ENCODE peak calls at places on chromosome 18, in four cellular contexts. H is iris pigment epithelial cell; X is psoas muscle; B is activated CD8-positive, alpha-beta T cell treated with anti-CD3 and anti-CD28 coated beads for 36 hours. U is an unnamed sample.

GRCh38 chr18:22108674-22109073 is 60.7 kb upstream of the GATA6 start:
- DNase-seq in H (peak), X (no peak), B (no peak), U (no peak)

GRCh38 chr18:73752965-73753364 is 394.7 kb downstream of the FBXO15 start:
- DNase-seq in H (peak), X (no peak), B (no peak), U (no peak)

GRCh38 chr18:50629148-50629631 is 69.3 kb downstream of the MAPK4 start:
- DNase-seq in H (peak), X (no peak), B (no peak), U (peak)

GRCh38 chr18:2518473-2518872 is 52.8 kb downstream of the METTL4 start:
- DNase-seq in H (no peak), X (no peak), B (no peak), U (no peak)

GRCh38 chr18:74485860-74486849 is 10.0 kb upstream of the CNDP2 start:
- DNase-seq in H (no peak), X (no peak), B (no peak), U (no peak)

GRCh38 chr18:75350857-75351256 is 76.6 kb downstream of the SMIM21 start:
- DNase-seq in H (no peak), X (no peak), B (no peak), U (peak)

GRCh38 chr18:21831413-21831831 is 90.8 kb downstream of the MIB1 start:
- DNase-seq in H (peak), X (no peak), B (no peak), U (no peak)

GRCh38 chr18:76490701-76491171 is 4.3 kb downstream of the ZNF516 start:
- DNase-seq in H (no peak), X (peak), B (peak), U (peak)

GRCh38 chr18:79791141-79791972 is 6.4 kb upstream of the KCNG2 start:
- DNase-seq in H (peak), X (peak), B (no peak), U (no peak)

GRCh38 chr18:57534535-57534934 is 52.0 kb downstream of the FECH start:
- DNase-seq in H (no peak), X (no peak), B (no peak), U (peak)

GRCh38 chr18:27544211-27544610 is 359.1 kb upstream of the CHST9 start:
- DNase-seq in H (no peak), X (no peak), B (no peak), U (no peak)

GRCh38 chr18:46320297-46320696 is 216.1 kb downstream of the HAUS1 start:
- DNase-seq in H (no peak), X (no peak), B (no peak), U (no peak)

GRCh38 chr18:61833387-61833786 is 59.4 kb downstream of the RNF152 start:
- DNase-seq in H (peak), X (no peak), B (no peak), U (no peak)

GRCh38 chr18:58315739-58316215 is 271.8 kb downstream of the NEDD4L start:
- DNase-seq in H (no peak), X (no peak), B (no peak), U (no peak)

GRCh38 chr18:65352183-65352582 is 398.6 kb upstream of the CDH7 start:
- DNase-seq in H (no peak), X (no peak), B (no peak), U (peak)

GRCh38 chr18:4142876-4143275 is 312.2 kb downstream of the DLGAP1 start:
- DNase-seq in H (no peak), X (no peak), B (no peak), U (no peak)

GRCh38 chr18:59665057-59666007 is 31.9 kb downstream of the CCBE1 start:
- DNase-seq in H (no peak), X (no peak), B (no peak), U (peak)

GRCh38 chr18:79434611-79435010 is 38.9 kb downstream of the NFATC1 start:
- DNase-seq in H (no peak), X (no peak), B (no peak), U (peak)

GRCh38 chr18:26868968-26869586 is 3.6 kb upstream of the AQP4 start:
- DNase-seq in H (no peak), X (no peak), B (no peak), U (peak)

GRCh38 chr18:36608107-36608506 is 220.7 kb downstream of the TPGS2 start:
- DNase-seq in H (no peak), X (no peak), B (no peak), U (no peak)

GRCh38 chr18:8987250-8987649 is 115.2 kb upstream of the NDUFV2 start:
- DNase-seq in H (peak), X (no peak), B (no peak), U (no peak)

GRCh38 chr18:13159579-13159978 is 59.0 kb upstream of the LDLRAD4 start:
- DNase-seq in H (peak), X (no peak), B (peak), U (peak)

GRCh38 chr18:7038330-7038846 is 79.2 kb downstream of the LAMA1 start:
- DNase-seq in H (peak), X (peak), B (peak), U (peak)

GRCh38 chr18:8300749-8301148 is 308.5 kb upstream of the RAB12 start:
- DNase-seq in H (peak), X (no peak), B (no peak), U (peak)

GRCh38 chr18:688322-688721 is 24.1 kb downstream of the ENOSF1 start:
- DNase-seq in H (no peak), X (no peak), B (no peak), U (peak)

GRCh38 chr18:29157057-29157780 is 980.3 kb upstream of the CDH2 start:
- DNase-seq in H (peak), X (no peak), B (no peak), U (peak)

GRCh38 chr18:7568426-7568825 is 1.3 kb downstream of the PTPRM start:
- DNase-seq in H (peak), X (peak), B (peak), U (peak)

U was measured in NCI-H69.